ENCODE peak calls at places on chromosomes 11 and 22, in five cellular contexts. O is activated gamma-delta T cell treated with anti-CD3 and anti-CD28 coated beads, Interleukin-2, amount 50 U/mL, for 16 hours; V is Calu3; C is NB4; W is AG09319. R is an unnamed sample.
A peak's percentile ranks its signal among the peaks of the same experiment; 100 is the strongest.

GRCh38 chr22:24191381-24191841 is 10.1 kb downstream of the SUSD2 start:
- DNase-seq in O (no peak), V (no peak), C (no peak), W (no peak), R (no peak)

GRCh38 chr22:35476341-35476740 is 64.3 kb upstream of the RASD2 start:
- DNase-seq in O (no peak), V (no peak), C (no peak), W (no peak), R (no peak)

GRCh38 chr11:32913445-32913844 is 20.8 kb downstream of the QSER1 start:
- DNase-seq in O (no peak), V (no peak), C (no peak), W (no peak), R (no peak)

GRCh38 chr11:118699508-118700220 is 20.2 kb upstream of the TREH start:
- DNase-seq in O (peak; percentile 53), V (no peak), C (no peak), W (no peak), R (no peak)

GRCh38 chr22:50329236-50329635 is 2.4 kb upstream of the DENND6B start:
- DNase-seq in O (no peak), V (no peak), C (no peak), W (no peak), R (no peak)

GRCh38 chr11:125924384-125925007 is 20.2 kb downstream of the DDX25 start:
- DNase-seq in O (no peak), V (no peak), C (no peak), W (no peak), R (no peak)

GRCh38 chr22:47377926-47378560 is 615.6 kb downstream of the TBC1D22A start:
- DNase-seq in O (no peak), V (no peak), C (no peak), W (no peak), R (no peak)

GRCh38 chr11:91489989-91490388 is 734.6 kb upstream of the FAT3 start:
- DNase-seq in O (no peak), V (no peak), C (no peak), W (no peak), R (no peak)

GRCh38 chr11:21986361-21986760 is 206.5 kb upstream of the ANO5 start:
- DNase-seq in O (no peak), V (no peak), C (no peak), W (no peak), R (no peak)

GRCh38 chr11:72844356-72844755 is 30.1 kb downstream of the ATG16L2 start:
- DNase-seq in O (no peak), V (no peak), C (no peak), W (peak; percentile 51), R (no peak)

GRCh38 chr11:69892237-69892985 is 73.2 kb upstream of the FGF3 start:
- DNase-seq in O (no peak), V (peak; percentile 34), C (peak; percentile 50), W (no peak), R (no peak)

GRCh38 chr22:23278883-23279675 is 98.8 kb downstream of the BCR start:
- DNase-seq in O (no peak), V (peak; percentile 76), C (no peak), W (no peak), R (no peak)

GRCh38 chr22:39932918-39933649 is 27.1 kb upstream of the TMA7B start:
- DNase-seq in O (no peak), V (peak; percentile 58), C (peak; percentile 64), W (no peak), R (no peak)

GRCh38 chr11:81585534-81585933 is 1148.1 kb downstream of the FAM181B start:
- DNase-seq in O (no peak), V (no peak), C (no peak), W (no peak), R (no peak)

GRCh38 chr11:34907934-34908593 is 8.1 kb downstream of the APIP start:
- DNase-seq in O (no peak), V (no peak), C (no peak), W (no peak), R (no peak)

GRCh38 chr11:71495286-71496090 is 31.6 kb upstream of the KRTAP5-7 start:
- DNase-seq in O (no peak), V (no peak), C (no peak), W (no peak), R (no peak)

GRCh38 chr11:129237880-129238638 is 45.9 kb upstream of the ARHGAP32 start:
- DNase-seq in O (no peak), V (no peak), C (no peak), W (no peak), R (no peak)

GRCh38 chr11:57641426-57641825 is 8.3 kb downstream of the YPEL4 start:
- DNase-seq in O (no peak), V (peak; percentile 23), C (peak; percentile 82), W (peak; percentile 42), R (no peak)

GRCh38 chr11:120766318-120766717 is 254.8 kb downstream of the GRIK4 start:
- DNase-seq in O (no peak), V (no peak), C (no peak), W (no peak), R (no peak)

GRCh38 chr22:39414377-39414776 is 14.8 kb downstream of the TAB1 start:
- DNase-seq in O (no peak), V (no peak), C (peak; percentile 60), W (no peak), R (no peak)

GRCh38 chr22:20429254-20430100 is 8.1 kb downstream of the SCARF2 start:
- DNase-seq in O (peak; percentile 61), V (peak; percentile 58), C (peak; percentile 78), W (no peak), R (no peak)

GRCh38 chr11:69310934-69311766 is 17.2 kb downstream of the MYEOV start:
- DNase-seq in O (no peak), V (no peak), C (peak; percentile 63), W (no peak), R (no peak)

GRCh38 chr11:76159983-76160661 is 46.2 kb downstream of the WNT11 start:
- DNase-seq in O (no peak), V (no peak), C (no peak), W (no peak), R (no peak)

GRCh38 chr22:45692549-45692948 is 20.9 kb downstream of the ATXN10 start:
- DNase-seq in O (no peak), V (no peak), C (no peak), W (no peak), R (no peak)

GRCh38 chr11:116179346-116179850 is 593.4 kb downstream of the BUD13 start:
- DNase-seq in O (no peak), V (no peak), C (no peak), W (no peak), R (no peak)

GRCh38 chr11:32775908-32776307 is 18.6 kb downstream of the CCDC73 start:
- DNase-seq in O (no peak), V (no peak), C (no peak), W (no peak), R (no peak)

R was measured in amniotic stem cell.